ENCODE peak calls at places on chromosomes 1 and 21, in six cellular contexts. W is GM23248, V is PC-3, H is neural progenitor cell, Y is MM.1S, I is HCT116. P is an unnamed sample.

GRCh38 chr1:35577071-35577998 is 4.2 kb downstream of the TFAP2E start:
- DNase-seq in H (peak), Y (peak), V (no peak), W (peak), I (no peak), P (peak)

GRCh38 chr21:39373634-39374033 is 24.7 kb upstream of the HMGN1 start:
- DNase-seq in H (peak), W (peak), V (peak), Y (no peak), I (no peak), P (peak)

GRCh38 chr1:37476460-37477197 is 2.2 kb downstream of the ZC3H12A start:
- DNase-seq in H (no peak), I (no peak), V (peak), W (peak), Y (no peak), P (no peak)

GRCh38 chr1:10278880-10279279 is 68.5 kb downstream of the KIF1B start:
- DNase-seq in V (no peak), W (no peak), Y (no peak), H (no peak), I (no peak), P (no peak)

GRCh38 chr1:107748529-107748928 is 216.5 kb downstream of the VAV3 start:
- DNase-seq in V (peak), I (no peak), H (peak), W (peak), Y (peak), P (peak)

GRCh38 chr1:94614980-94615379 is 73.4 kb upstream of the F3 start:
- DNase-seq in W (no peak), I (no peak), V (no peak), H (no peak), Y (no peak), P (no peak)

GRCh38 chr1:227915564-227916553 is 31.9 kb downstream of the WNT9A start:
- DNase-seq in W (no peak), Y (no peak), V (no peak), I (no peak), H (peak), P (no peak)

GRCh38 chr1:15261155-15262002 is 14.4 kb downstream of the FHAD1 start:
- DNase-seq in V (no peak), W (peak), I (peak), H (no peak), Y (peak), P (no peak)

GRCh38 chr1:35243681-35244080 is 24.8 kb upstream of the ZMYM4 start:
- DNase-seq in W (no peak), Y (no peak), V (peak), H (no peak), I (no peak), P (no peak)

GRCh38 chr1:207959141-207959825 is 48.4 kb upstream of the CD34 start:
- DNase-seq in W (peak), Y (no peak), H (peak), I (no peak), V (no peak), P (no peak)

GRCh38 chr1:206674745-206675175 is 9.9 kb upstream of the MAPKAPK2 start:
- DNase-seq in W (peak), H (no peak), I (no peak), Y (no peak), V (peak), P (no peak)

GRCh38 chr1:94819945-94820746 is at the start of gene SLC44A3:
- DNase-seq in W (peak), I (no peak), H (peak), V (peak), Y (peak), P (no peak)

GRCh38 chr1:12173631-12174121 is 6.9 kb downstream of the TNFRSF1B start:
- DNase-seq in Y (no peak), H (no peak), I (no peak), V (no peak), W (no peak), P (no peak)

GRCh38 chr1:71170925-71171324 is 90.1 kb upstream of the ZRANB2 start:
- DNase-seq in H (peak), W (no peak), I (no peak), V (peak), Y (no peak), P (no peak)

GRCh38 chr1:27395441-27396195 is 3.2 kb downstream of the GPR3 start:
- DNase-seq in I (peak), H (peak), Y (peak), W (peak), V (peak), P (peak)

GRCh38 chr1:1777950-1778826 is at the start of gene NADK:
- DNase-seq in V (peak), Y (peak), H (peak), W (peak), I (peak), P (peak)

GRCh38 chr1:1605034-1605591 is 5.2 kb upstream of the FNDC10 start:
- DNase-seq in I (no peak), H (no peak), V (no peak), Y (no peak), W (no peak), P (no peak)

GRCh38 chr1:23370744-23371710 is 1.4 kb upstream of the ZNF436 start:
- DNase-seq in W (peak), V (peak), H (peak), Y (no peak), I (no peak), P (no peak)

GRCh38 chr1:42529724-42530161 is 66.7 kb downstream of the CCDC30 start:
- DNase-seq in Y (peak), V (peak), I (no peak), W (peak), H (no peak), P (no peak)

GRCh38 chr1:39642796-39643195 is 3.4 kb upstream of the HEYL start:
- DNase-seq in Y (no peak), W (peak), H (no peak), V (peak), I (no peak), P (no peak)

GRCh38 chr1:1928231-1929101 is 9.4 kb upstream of the TMEM52 start:
- DNase-seq in V (no peak), W (no peak), H (no peak), Y (no peak), I (no peak), P (no peak)

GRCh38 chr1:13585599-13585965 is 1.9 kb downstream of the PDPN start:
- DNase-seq in Y (no peak), H (peak), W (no peak), V (no peak), I (no peak), P (no peak)

GRCh38 chr21:46459024-46459355 is 299 bp downstream of the DIP2A start:
- DNase-seq in W (no peak), H (no peak), V (no peak), Y (no peak), I (no peak), P (no peak)

GRCh38 chr1:212452323-212453155 is 19.8 kb downstream of the NENF start:
- DNase-seq in H (no peak), I (no peak), W (peak), Y (no peak), V (no peak), P (no peak)
- TF ChIP-seq EZH2phosphoT487 in H (no peak), I (no peak), W (no peak), Y (no peak), V (no peak), P (no peak)

DNA sequence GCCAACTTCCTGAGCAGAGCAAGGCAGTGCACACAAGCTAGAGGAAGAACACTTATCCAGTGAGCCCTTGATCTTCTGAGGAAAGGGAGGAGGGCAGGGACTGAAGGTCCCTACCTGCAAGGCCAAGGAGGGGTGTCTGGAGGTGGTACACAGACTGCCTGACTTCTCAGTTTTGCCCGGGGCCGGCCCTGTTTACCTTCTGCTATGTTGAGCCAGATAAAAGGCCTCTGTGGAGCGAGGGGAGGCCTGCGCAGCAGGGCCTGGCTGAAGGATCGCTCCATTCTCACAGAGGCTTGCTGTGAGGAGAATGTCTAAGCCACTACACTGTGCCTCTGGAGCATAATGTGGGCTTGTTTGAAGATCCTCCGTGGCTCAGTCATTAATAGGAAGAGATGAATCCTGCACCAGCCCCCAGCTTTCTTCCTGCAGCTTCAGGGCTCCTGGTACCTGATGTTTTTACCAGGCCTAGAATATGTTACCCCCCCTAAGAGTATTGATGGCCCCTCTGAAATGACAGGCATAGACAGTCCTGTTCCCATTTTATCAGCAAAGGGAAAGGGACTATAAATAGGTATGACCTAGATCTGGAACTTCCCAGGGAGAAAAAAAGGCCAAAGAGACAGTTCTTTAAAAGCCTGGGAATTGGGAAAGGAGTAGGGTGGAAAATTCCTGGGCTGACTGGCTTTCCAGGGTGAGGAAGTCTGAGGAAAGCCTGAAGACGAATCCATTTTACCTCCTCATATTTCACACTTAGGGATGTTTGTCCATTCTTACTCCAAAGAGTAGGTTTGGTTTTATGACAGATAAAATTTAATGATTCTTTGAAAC is 4.7 kb downstream of the POGK start:
- DNase-seq in I (no peak), W (peak), V (no peak), Y (no peak), H (no peak), P (no peak)
- TF ChIP-seq EZH2phosphoT487 in I (no peak), W (no peak), V (no peak), Y (no peak), H (no peak), P (no peak)

GRCh38 chr1:222002503-222002902 is 260.6 kb upstream of the DUSP10 start:
- DNase-seq in Y (no peak), H (no peak), I (no peak), V (no peak), W (no peak), P (no peak)
- TF ChIP-seq EZH2phosphoT487 in Y (no peak), H (no peak), I (no peak), V (no peak), W (no peak), P (no peak)

DNA sequence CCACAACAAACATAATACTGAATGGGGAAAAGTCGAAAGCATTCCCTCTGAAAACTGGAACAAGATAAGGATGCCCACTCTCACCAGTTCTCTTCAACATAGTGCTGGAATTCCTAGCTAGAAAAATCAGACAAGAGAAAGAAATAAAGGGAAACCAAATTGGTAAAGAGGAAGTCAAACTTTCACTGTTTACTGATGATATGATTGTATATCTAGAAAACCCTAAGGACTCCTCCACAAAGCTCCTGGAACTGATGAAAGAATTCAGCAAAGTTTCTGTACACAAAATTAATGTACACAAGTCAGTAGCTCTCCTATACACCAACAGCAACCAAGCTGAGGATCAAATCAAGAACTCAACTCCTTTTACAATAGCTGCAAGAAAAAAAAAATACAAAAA is 6.9 kb upstream of the F13B start:
- DNase-seq in Y (no peak), W (no peak), H (no peak), I (no peak), V (no peak), P (no peak)
- TF ChIP-seq EZH2phosphoT487 in Y (no peak), W (no peak), H (no peak), I (no peak), V (no peak), P (no peak)

GRCh38 chr1:165216254-165216653 is 140.3 kb downstream of the LMX1A start:
- DNase-seq in V (no peak), W (no peak), H (no peak), I (no peak), Y (no peak), P (no peak)

GRCh38 chr1:165217958-165218357 is 138.6 kb downstream of the LMX1A start:
- DNase-seq in Y (no peak), I (no peak), V (no peak), W (no peak), H (no peak), P (no peak)

GRCh38 chr1:165218666-165219065 is 137.8 kb downstream of the LMX1A start:
- DNase-seq in H (peak), V (no peak), W (no peak), Y (no peak), I (no peak), P (no peak)

GRCh38 chr1:165215676-165216075 is 140.8 kb downstream of the LMX1A start:
- DNase-seq in I (no peak), V (no peak), H (no peak), Y (no peak), W (no peak), P (no peak)
- TF ChIP-seq EZH2phosphoT487 in I (no peak), V (no peak), H (no peak), Y (no peak), W (no peak), P (no peak)

GRCh38 chr1:202282017-202282335 is 59.8 kb downstream of the UBE2T start:
- DNase-seq in Y (no peak), H (no peak), W (no peak), I (no peak), V (no peak), P (no peak)

GRCh38 chr1:202283379-202283844 is 58.3 kb downstream of the UBE2T start:
- DNase-seq in Y (peak), W (peak), H (no peak), I (peak), V (peak), P (peak)

GRCh38 chr1:202282596-202283283 is 59.0 kb downstream of the UBE2T start:
- DNase-seq in V (no peak), I (no peak), W (no peak), H (no peak), Y (no peak), P (no peak)

GRCh38 chr1:202285908-202286307 is 55.8 kb downstream of the UBE2T start:
- DNase-seq in I (no peak), Y (no peak), H (no peak), V (no peak), W (no peak), P (no peak)

GRCh38 chr1:202283991-202284390 is 57.7 kb downstream of the UBE2T start:
- DNase-seq in Y (no peak), H (no peak), W (peak), I (no peak), V (peak), P (no peak)
- TF ChIP-seq EZH2phosphoT487 in Y (no peak), H (no peak), W (no peak), I (no peak), V (no peak), P (no peak)

DNA sequence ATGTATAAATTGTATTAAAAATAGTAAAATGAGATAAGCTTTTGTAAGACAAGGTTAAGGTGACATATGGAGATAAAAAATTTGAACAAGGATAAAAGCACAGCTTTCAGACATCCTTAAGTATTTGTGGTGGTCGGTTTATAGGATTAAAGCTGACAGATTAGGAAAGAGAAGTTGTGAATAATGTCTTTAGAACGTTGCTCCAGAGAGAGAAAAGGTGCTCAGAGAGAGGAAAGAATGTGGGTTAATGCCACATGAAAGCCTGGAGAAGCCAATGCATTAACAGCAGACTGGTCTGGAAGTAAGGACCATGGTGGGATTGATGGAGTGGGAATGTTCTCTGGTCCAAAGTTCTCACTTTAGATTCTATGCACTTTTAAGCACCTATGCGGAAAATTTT is 44.8 kb downstream of the ATP6V1G3 start:
- DNase-seq in I (no peak), W (no peak), H (peak), Y (no peak), V (no peak), P (no peak)
- TF ChIP-seq EZH2phosphoT487 in I (no peak), W (no peak), H (no peak), Y (no peak), V (no peak), P (no peak)

GRCh38 chr1:52057876-52058275 is 1.8 kb downstream of the BTF3L4 start:
- DNase-seq in W (peak), I (no peak), V (no peak), Y (no peak), H (no peak), P (no peak)

GRCh38 chr1:52057245-52057644 is 1.1 kb downstream of the BTF3L4 start:
- DNase-seq in I (no peak), V (no peak), W (peak), H (no peak), Y (no peak), P (no peak)

GRCh38 chr1:52059888-52060287 is 3.8 kb downstream of the BTF3L4 start:
- DNase-seq in I (no peak), Y (no peak), V (no peak), H (no peak), W (no peak), P (no peak)

GRCh38 chr1:52060822-52061221 is 4.7 kb downstream of the BTF3L4 start:
- DNase-seq in W (no peak), V (no peak), I (no peak), Y (no peak), H (no peak), P (no peak)

DNA sequence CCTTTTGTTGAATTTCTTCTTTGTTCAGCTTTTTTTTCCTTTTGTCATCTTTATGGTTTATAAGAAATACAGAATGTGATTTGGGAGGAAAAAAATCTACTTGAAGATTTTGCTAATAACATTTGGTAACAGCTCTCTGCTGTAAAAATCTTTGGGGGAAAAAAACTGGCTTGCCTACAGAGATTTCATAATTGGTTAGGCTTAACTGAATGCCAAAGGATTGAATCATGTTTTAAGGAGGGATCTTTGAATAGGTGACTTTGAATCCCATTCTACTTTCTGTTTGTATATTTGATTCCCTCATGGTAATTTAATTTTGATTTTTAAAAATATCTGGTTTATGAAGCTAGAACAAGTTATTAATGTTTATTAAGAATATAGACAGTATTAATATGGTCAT is 3.2 kb downstream of the BTF3L4 start:
- DNase-seq in I (no peak), Y (no peak), W (peak), V (peak), H (no peak), P (no peak)
- TF ChIP-seq EZH2phosphoT487 in I (no peak), Y (no peak), W (no peak), V (no peak), H (no peak), P (no peak)

GRCh38 chr1:67495327-67495726 is 65.1 kb upstream of the SERBP1 start:
- DNase-seq in V (no peak), I (no peak), Y (no peak), W (no peak), H (no peak), P (no peak)
- TF ChIP-seq EZH2phosphoT487 in V (no peak), I (no peak), Y (no peak), W (no peak), H (no peak), P (no peak)

P was measured in OCI-LY7.